ENCODE peak calls at places on chromosome 11, in six cellular contexts. Q is neuronal stem cell, G is mesenchymal stem cell, V is mesendoderm, K is IMR-90, J is H1. Z is an unnamed sample.
A peak's percentile ranks its signal among the peaks of the same experiment; 100 is the strongest.

GRCh38 chr11:107988397-107989158 is 20.1 kb upstream of the CUL5 start:
- DNase-seq in Q (no peak), V (no peak), K (no peak), G (no peak), J (no peak), Z (no peak)

GRCh38 chr11:14645985-14646900 is 2.6 kb downstream of the PDE3B start:
- DNase-seq in V (no peak), G (peak; percentile 16), K (no peak), Q (no peak), J (no peak), Z (no peak)

GRCh38 chr11:69295995-69296889 is 2.3 kb downstream of the MYEOV start:
- DNase-seq in K (peak; percentile 74), Q (no peak), G (peak; percentile 97), J (no peak), V (no peak), Z (peak; percentile 96)

GRCh38 chr11:1017269-1018005 is 19.1 kb downstream of the MUC6 start:
- DNase-seq in Q (no peak), V (no peak), G (no peak), J (no peak), K (no peak), Z (no peak)

GRCh38 chr11:131186629-131187075 is 183.8 kb upstream of the NTM start:
- DNase-seq in K (no peak), G (no peak), V (peak; percentile 74), J (no peak), Q (no peak), Z (no peak)

GRCh38 chr11:61727401-61727811 is 25.0 kb upstream of the MYRF start:
- DNase-seq in K (no peak), Q (no peak), V (no peak), J (no peak), G (no peak), Z (no peak)

GRCh38 chr11:88320149-88320559 is 17.4 kb downstream of the CTSC start:
- DNase-seq in G (peak; percentile 87), J (no peak), K (peak; percentile 76), V (no peak), Q (no peak), Z (no peak)

GRCh38 chr11:1822648-1823375 is 12.0 kb upstream of the SYT8 start:
- DNase-seq in K (no peak), Q (no peak), J (no peak), V (no peak), G (no peak), Z (no peak)

GRCh38 chr11:114081641-114082414 is 22.3 kb downstream of the ZBTB16 start:
- DNase-seq in G (peak; percentile 84), K (no peak), J (no peak), V (no peak), Q (no peak), Z (no peak)

GRCh38 chr11:126233391-126233790 is 21.8 kb downstream of the FAM118B start:
- DNase-seq in V (no peak), J (no peak), K (peak; percentile 78), G (peak; percentile 16), Q (no peak), Z (no peak)

GRCh38 chr11:73734996-73735395 is 25.9 kb downstream of the RAB6A start:
- DNase-seq in V (no peak), J (no peak), Q (no peak), G (peak; percentile 43), K (peak; percentile 34), Z (no peak)

GRCh38 chr11:69073445-69073844 is 24.7 kb downstream of the TPCN2 start:
- DNase-seq in G (no peak), K (no peak), Q (no peak), J (no peak), V (no peak), Z (no peak)

GRCh38 chr11:61362542-61362875 is 335 bp downstream of the TMEM138 start:
- DNase-seq in Q (no peak), G (peak; percentile 71), K (peak; percentile 65), J (no peak), V (no peak), Z (peak; percentile 68)

GRCh38 chr11:88175004-88175706 is at the start of gene RAB38:
- DNase-seq in G (peak; percentile 65), K (peak; percentile 21), Q (peak; percentile 41), J (peak; percentile 38), V (peak; percentile 74), Z (peak; percentile 59)

GRCh38 chr11:93986716-93987115 is 34.4 kb upstream of the HEPHL1 start:
- DNase-seq in V (peak; percentile 5), J (no peak), K (peak; percentile 10), Q (no peak), G (no peak), Z (no peak)

GRCh38 chr11:67302571-67303131 is 679 bp upstream of the SSH3 start:
- DNase-seq in G (peak; percentile 64), K (peak; percentile 10), Q (no peak), V (peak; percentile 80), J (no peak), Z (peak; percentile 80)

GRCh38 chr11:15621565-15621964 is 506.8 kb downstream of the INSC start:
- DNase-seq in G (peak; percentile 81), K (no peak), V (no peak), J (no peak), Q (no peak), Z (no peak)

GRCh38 chr11:125364085-125364822 is 131.8 kb downstream of the FEZ1 start:
- DNase-seq in G (peak; percentile 60), Q (no peak), V (no peak), K (peak; percentile 81), J (no peak), Z (no peak)

GRCh38 chr11:20113147-20113435 is 47.2 kb downstream of the DBX1 start:
- DNase-seq in V (no peak), Q (no peak), G (no peak), K (no peak), J (no peak), Z (no peak)

GRCh38 chr11:77147668-77148321 is 19.7 kb downstream of the MYO7A start:
- DNase-seq in K (no peak), V (peak; percentile 52), G (no peak), Q (no peak), J (peak; percentile 29), Z (no peak)

GRCh38 chr11:69352715-69353325 is 58.9 kb downstream of the MYEOV start:
- DNase-seq in K (peak; percentile 99), Q (no peak), V (peak; percentile 52), J (peak; percentile 21), G (peak; percentile 97), Z (peak; percentile 62)

GRCh38 chr11:76655466-76656086 is 15.0 kb downstream of the LRRC32 start:
- DNase-seq in G (no peak), K (no peak), Q (no peak), J (no peak), V (no peak), Z (no peak)

GRCh38 chr11:1150769-1151365 is 6.9 kb upstream of the MUC5AC start:
- DNase-seq in Q (no peak), K (peak; percentile 67), V (no peak), J (no peak), G (no peak), Z (no peak)

GRCh38 chr11:6249822-6250555 is 9.6 kb upstream of the CCKBR start:
- DNase-seq in Q (no peak), G (peak; percentile 64), V (peak; percentile 95), K (peak; percentile 85), J (no peak), Z (peak; percentile 95)

GRCh38 chr11:118910309-118911112 is 15.2 kb downstream of the BCL9L start:
- DNase-seq in V (peak; percentile 96), G (peak; percentile 97), Q (no peak), J (no peak), K (peak; percentile 92), Z (peak; percentile 93)
- H3K4me3 ChIP-seq in V (no peak overlapping the region), G (peak overlapping the region; percentile 80), Q (peak overlapping the region; percentile 69), J (peak overlapping the region; percentile 60), K (peak overlapping the region; percentile 25), Z (peak overlapping the region; percentile 48)

DNA sequence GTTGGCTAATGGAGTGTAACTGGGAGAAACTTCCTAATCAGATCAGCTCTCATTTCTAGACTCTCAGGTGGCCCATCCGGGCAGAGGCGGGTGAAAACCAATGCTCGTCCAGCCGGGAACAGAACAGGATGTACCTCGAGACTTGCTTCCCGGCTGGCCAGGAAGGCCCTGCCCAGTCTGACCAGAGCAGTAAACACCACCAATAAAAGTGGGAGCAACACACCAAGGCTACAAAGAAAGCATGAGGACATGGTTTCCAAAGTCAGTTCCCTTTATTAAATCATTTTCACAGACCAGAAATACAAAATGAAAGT is 940 bp upstream of the TNKS1BP1 start:
- DNase-seq in J (no peak), Q (no peak), G (no peak), K (no peak), V (no peak), Z (peak; percentile 45)
- H4K8ac ChIP-seq in J (peak overlapping the region; percentile 96), Q (no peak overlapping the region), G (peak overlapping the region; percentile 69), K (peak overlapping the region; percentile 78), V (no peak overlapping the region), Z (peak overlapping the region; percentile 83)

DNA sequence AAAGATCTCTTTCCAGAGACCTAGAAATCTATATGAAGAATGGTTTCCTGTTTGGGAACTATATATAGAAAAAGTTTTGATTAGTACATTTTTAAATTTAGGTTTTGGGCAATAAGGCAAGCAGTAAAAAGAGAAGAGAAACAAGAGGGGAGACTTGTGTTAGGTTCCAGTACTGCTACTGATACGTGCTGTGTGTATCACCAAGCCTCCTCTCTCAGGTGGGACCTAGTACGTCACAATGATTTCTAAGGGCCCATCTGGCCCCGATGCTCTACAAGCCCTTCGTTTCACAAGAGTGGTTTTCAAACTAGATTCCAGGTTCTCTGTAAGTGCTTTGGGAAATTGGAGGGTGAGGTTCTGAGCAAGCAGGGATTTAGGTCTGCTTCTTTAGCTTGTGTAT is 39.2 kb downstream of the USP35 start:
- DNase-seq in V (no peak), G (no peak), K (no peak), Q (no peak), J (no peak), Z (no peak)
- H2BK120ac ChIP-seq in V (no peak overlapping the region), G (no peak overlapping the region), K (no peak overlapping the region), Q (no peak overlapping the region), J (no peak overlapping the region), Z (no peak overlapping the region)

DNA sequence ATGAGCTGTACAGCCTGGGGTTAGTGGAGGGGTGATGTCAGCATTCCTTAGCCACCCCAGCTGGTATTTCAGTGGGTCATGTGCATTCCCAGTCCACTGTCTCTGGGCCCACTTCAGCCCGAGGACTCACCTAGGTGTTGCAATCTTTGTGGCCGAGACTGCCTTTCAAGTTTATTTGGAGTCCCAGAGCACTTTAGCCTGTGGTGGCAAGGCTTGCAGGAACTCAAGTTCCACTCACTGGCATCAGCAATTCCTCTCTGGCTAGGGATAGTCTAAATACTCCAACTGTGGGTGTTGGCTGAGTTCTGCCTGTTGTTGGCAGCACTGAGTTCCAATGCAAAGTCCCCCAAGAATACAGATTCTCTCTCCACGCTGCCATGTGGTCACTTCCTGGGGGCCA is 191.6 kb upstream of the PGR start:
- DNase-seq in G (no peak), V (peak; percentile 57), J (no peak), K (no peak), Q (no peak), Z (peak; percentile 18)
- H3K4me3 ChIP-seq in G (no peak overlapping the region), V (no peak overlapping the region), J (no peak overlapping the region), K (no peak overlapping the region), Q (no peak overlapping the region), Z (no peak overlapping the region)

GRCh38 chr11:62881579-62882427 is 1.1 kb downstream of the SLC3A2 start:
- DNase-seq in Q (no peak), G (peak; percentile 98), J (peak; percentile 83), V (peak; percentile 99), K (peak; percentile 97), Z (peak; percentile 98)

GRCh38 chr11:62880231-62880802 is 379 bp upstream of the SLC3A2 start:
- DNase-seq in J (no peak), Q (no peak), G (peak; percentile 68), V (no peak), K (peak; percentile 88), Z (no peak)

GRCh38 chr11:62879554-62879953 is 1.1 kb upstream of the SLC3A2 start:
- DNase-seq in V (no peak), K (no peak), J (no peak), Q (no peak), G (peak; percentile 12), Z (no peak)

GRCh38 chr11:62882428-62882742 is 1.7 kb downstream of the SLC3A2 start:
- DNase-seq in V (no peak), Q (no peak), G (no peak), K (no peak), J (no peak), Z (no peak)

GRCh38 chr11:62880803-62881578 is at the start of gene SLC3A2:
- DNase-seq in G (peak; percentile 88), K (peak; percentile 82), Q (peak; percentile 86), V (peak; percentile 92), J (peak; percentile 56), Z (peak; percentile 93)
- H4K8ac ChIP-seq in G (peak within 1 kb of the TSS; percentile 97), K (peak within 1 kb of the TSS; percentile 96), Q (no peak within 1 kb of the TSS), V (no peak within 1 kb of the TSS), J (peak within 1 kb of the TSS; percentile 99), Z (peak within 1 kb of the TSS; percentile 92)